ENCODE peak calls at places on chromosome 13, in four cellular contexts. G is MM.1S, V is mesenchymal stem cell, A is astrocyte. F is an unnamed sample.

GRCh38 chr13:107210216-107211010 is 642.5 kb upstream of the ARGLU1 start:
- DNase-seq in G (no peak), A (peak; percentile 14), V (peak; percentile 75), F (peak; percentile 54)

GRCh38 chr13:75411924-75412537 is 69.9 kb downstream of the TBC1D4 start:
- DNase-seq in G (no peak), A (no peak), V (no peak), F (no peak)

GRCh38 chr13:66405908-66406802 is 824.0 kb downstream of the PCDH9 start:
- DNase-seq in A (peak; percentile 93), V (peak; percentile 62), G (no peak), F (peak; percentile 59)

GRCh38 chr13:96650301-96650886 is 343.9 kb downstream of the OXGR1 start:
- DNase-seq in G (peak; percentile 25), V (peak; percentile 83), A (peak; percentile 86), F (peak; percentile 70)

GRCh38 chr13:31105020-31105800 is 56.5 kb downstream of the HSPH1 start:
- DNase-seq in G (no peak), V (no peak), A (peak; percentile 16), F (no peak)

GRCh38 chr13:47215741-47216140 is 318.9 kb upstream of the HTR2A start:
- DNase-seq in A (peak; percentile 94), V (peak; percentile 74), G (no peak), F (peak; percentile 53)

GRCh38 chr13:101289764-101290163 is 126.5 kb downstream of the NALCN start:
- DNase-seq in A (peak; percentile 64), G (no peak), V (peak; percentile 63), F (peak; percentile 48)

GRCh38 chr13:40394304-40394983 is 272.0 kb downstream of the FOXO1 start:
- DNase-seq in V (no peak), A (no peak), G (no peak), F (no peak)

GRCh38 chr13:80962855-80963254 is 621.9 kb upstream of the SPRY2 start:
- DNase-seq in G (no peak), V (no peak), A (no peak), F (peak; percentile 14)

GRCh38 chr13:40452741-40453665 is 213.4 kb downstream of the FOXO1 start:
- DNase-seq in G (no peak), A (peak; percentile 65), V (no peak), F (no peak)

GRCh38 chr13:89150362-89150761 is 1479.2 kb downstream of the SLITRK5 start:
- DNase-seq in A (peak; percentile 14), G (no peak), V (peak; percentile 58), F (no peak)

GRCh38 chr13:44755872-44756271 is 179.7 kb upstream of the TSC22D1 start:
- DNase-seq in V (peak; percentile 28), A (peak; percentile 86), G (no peak), F (peak; percentile 40)

GRCh38 chr13:106262886-106263285 is 272.6 kb downstream of the EFNB2 start:
- DNase-seq in A (peak; percentile 63), G (no peak), V (no peak), F (no peak)

GRCh38 chr13:111005808-111006494 is 91.1 kb upstream of the ANKRD10 start:
- DNase-seq in V (no peak), G (no peak), A (peak; percentile 15), F (peak; percentile 5)

GRCh38 chr13:28716511-28716910 is 2.3 kb downstream of the SLC46A3 start:
- DNase-seq in A (peak; percentile 36), V (peak; percentile 88), G (no peak), F (peak; percentile 33)

GRCh38 chr13:29379281-29379680 is 216.2 kb downstream of the SLC7A1 start:
- DNase-seq in A (no peak), G (no peak), V (no peak), F (no peak)

GRCh38 chr13:32037471-32037870 is 5.9 kb downstream of the FRY start:
- DNase-seq in A (no peak), V (no peak), G (no peak), F (no peak)

GRCh38 chr13:106118050-106118449 is 417.4 kb downstream of the EFNB2 start:
- DNase-seq in A (peak; percentile 49), G (no peak), V (no peak), F (peak; percentile 47)

GRCh38 chr13:106373304-106373988 is 162.0 kb downstream of the EFNB2 start:
- DNase-seq in G (no peak), A (no peak), V (peak; percentile 47), F (peak; percentile 43)

GRCh38 chr13:87999141-87999765 is 328.1 kb downstream of the SLITRK5 start:
- DNase-seq in V (peak; percentile 53), G (no peak), A (peak; percentile 77), F (no peak)

GRCh38 chr13:67147257-67148218 is 82.6 kb downstream of the PCDH9 start:
- DNase-seq in A (peak; percentile 80), G (no peak), V (peak; percentile 65), F (peak; percentile 65)

GRCh38 chr13:49540552-49540951 is 44.8 kb downstream of the PHF11 start:
- DNase-seq in V (peak; percentile 73), A (peak; percentile 76), G (peak; percentile 65), F (peak; percentile 52)

GRCh38 chr13:23986619-23987018 is 89.3 kb upstream of the C1QTNF9B start:
- DNase-seq in A (peak; percentile 99), V (peak; percentile 83), G (no peak), F (peak; percentile 92)

GRCh38 chr13:53150568-53150967 is 122.0 kb downstream of the OLFM4 start:
- DNase-seq in A (no peak), G (no peak), V (no peak), F (no peak)

GRCh38 chr13:29978211-29978610 is 127.8 kb upstream of the UBL3 start:
- DNase-seq in G (no peak), A (no peak), V (peak; percentile 21), F (no peak)

GRCh38 chr13:106887686-106888085 is 319.7 kb upstream of the ARGLU1 start:
- DNase-seq in V (no peak), G (no peak), A (peak; percentile 9), F (no peak)

GRCh38 chr13:90686438-90686837 is 661.0 kb upstream of the MIR17HG start:
- DNase-seq in G (no peak), A (peak; percentile 90), V (peak; percentile 44), F (peak; percentile 62)

GRCh38 chr13:109160887-109161669 is 531.7 kb downstream of the MYO16 start:
- DNase-seq in G (no peak), A (no peak), V (peak; percentile 40), F (peak; percentile 25)

GRCh38 chr13:113437408-113438010 is 15.8 kb downstream of the ADPRHL1 start:
- DNase-seq in V (peak; percentile 7), A (no peak), G (no peak), F (no peak)

DNA sequence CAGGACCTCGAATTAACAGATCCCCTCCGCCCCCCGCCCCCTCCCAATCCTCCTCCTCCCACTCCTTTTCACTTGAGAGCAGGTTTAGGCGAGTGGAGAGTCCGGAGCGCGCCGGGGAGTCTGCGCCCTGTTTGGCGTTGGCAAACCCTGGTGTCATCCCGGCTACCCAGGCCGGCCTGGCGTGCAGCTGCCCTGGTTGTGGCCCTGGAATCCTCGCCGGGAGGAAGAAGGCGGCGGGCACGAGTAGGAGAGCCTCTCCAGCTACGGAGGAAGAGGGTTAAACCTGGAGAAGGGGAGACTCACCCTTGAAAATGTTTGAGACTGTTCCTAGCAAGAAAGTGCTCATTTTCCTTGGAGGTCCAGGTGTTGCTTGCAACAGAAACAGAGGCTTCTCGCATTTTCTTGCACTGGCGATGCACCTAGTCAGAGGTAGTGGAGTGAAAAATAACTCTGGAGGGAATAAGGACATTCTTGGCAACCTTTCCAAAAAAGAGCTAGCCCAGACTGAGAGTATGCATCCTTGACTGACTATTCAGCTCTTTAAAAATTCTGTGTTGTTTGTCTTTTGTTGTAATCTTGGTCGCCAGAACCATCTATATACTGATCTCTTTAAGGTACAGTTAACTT is 1.3 kb upstream of the SOX21 start:
- DNase-seq in A (no peak), G (no peak), V (no peak), F (no peak)
- H3K4me1 ChIP-seq in A (peaks cover 9% of the 10 kb centered on the region), G (no peaks in the 10 kb centered on the region), V (peaks cover 31% of the 10 kb centered on the region), F (no peaks in the 10 kb centered on the region)

GRCh38 chr13:45850020-45850613 is 1.4 kb downstream of the SIAH3 start:
- DNase-seq in V (no peak), G (no peak), A (no peak), F (no peak)
- H3K27me3 ChIP-seq in V (peaks cover 44% of the 10 kb centered on the region), G (no peaks in the 10 kb centered on the region), A (peaks cover 43% of the 10 kb centered on the region), F (peaks cover 93% of the 10 kb centered on the region)

DNA sequence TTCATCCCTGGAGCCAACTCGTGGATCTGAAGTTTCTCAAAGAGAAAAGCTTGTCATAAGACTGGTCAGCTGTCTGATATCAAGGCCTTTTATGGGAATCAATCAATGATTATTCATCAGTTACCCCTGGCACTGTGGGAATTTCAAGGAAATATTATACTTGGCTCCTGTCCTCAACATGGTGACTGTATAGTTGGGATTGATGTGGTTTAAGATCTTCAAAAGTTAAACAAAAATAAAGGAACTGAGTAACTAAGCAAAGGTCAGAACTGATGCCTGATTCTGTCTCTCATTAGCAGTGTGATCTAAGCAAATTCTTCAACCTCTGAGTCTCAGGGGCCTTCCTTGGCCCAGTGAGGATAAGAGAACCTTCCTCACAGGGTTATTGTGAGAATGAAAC is 22.2 kb upstream of the SERPINE3 start:
- DNase-seq in V (no peak), A (peak; percentile 71), G (no peak), F (peak; percentile 4)
- H3K4me3 ChIP-seq in V (no peak overlapping the region), A (no peak overlapping the region), G (no peak overlapping the region), F (no peak overlapping the region)

DNA sequence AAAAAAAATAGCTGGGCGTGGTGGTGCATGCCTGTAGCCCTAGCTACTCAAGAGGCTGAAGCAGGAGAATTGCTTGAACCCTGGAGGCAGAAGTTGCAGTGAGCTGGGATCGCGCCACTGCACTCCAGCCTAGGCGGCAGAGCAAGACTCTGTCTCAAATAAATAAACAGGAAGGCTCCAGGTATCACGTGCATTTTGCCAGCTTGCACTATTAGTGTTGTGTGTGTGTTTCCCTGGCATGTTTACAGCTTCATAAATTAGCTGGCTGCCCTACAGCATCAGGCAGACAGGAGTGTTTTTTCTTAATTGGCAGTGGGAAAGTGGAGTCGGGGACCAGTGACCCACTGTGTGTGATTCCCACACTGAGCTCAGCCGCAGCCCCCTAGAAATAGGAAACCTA is 32.6 kb downstream of the SHISA2 start:
- DNase-seq in G (no peak), V (no peak), A (no peak), F (no peak)
- H3K4me1 ChIP-seq in G (no peaks in the 10 kb centered on the region), V (peaks cover 32% of the 10 kb centered on the region), A (peaks cover 55% of the 10 kb centered on the region), F (peaks cover 59% of the 10 kb centered on the region)

GRCh38 chr13:112105244-112105681 is 38.3 kb downstream of the SOX1 start:
- DNase-seq in G (no peak), A (no peak), V (no peak), F (no peak)

GRCh38 chr13:112104873-112105234 is 37.9 kb downstream of the SOX1 start:
- DNase-seq in G (no peak), A (no peak), V (no peak), F (no peak)

GRCh38 chr13:112105884-112106283 is 38.9 kb downstream of the SOX1 start:
- DNase-seq in G (no peak), V (no peak), A (no peak), F (no peak)

GRCh38 chr13:112107289-112107688 is 40.3 kb downstream of the SOX1 start:
- DNase-seq in A (no peak), V (no peak), G (no peak), F (no peak)

DNA sequence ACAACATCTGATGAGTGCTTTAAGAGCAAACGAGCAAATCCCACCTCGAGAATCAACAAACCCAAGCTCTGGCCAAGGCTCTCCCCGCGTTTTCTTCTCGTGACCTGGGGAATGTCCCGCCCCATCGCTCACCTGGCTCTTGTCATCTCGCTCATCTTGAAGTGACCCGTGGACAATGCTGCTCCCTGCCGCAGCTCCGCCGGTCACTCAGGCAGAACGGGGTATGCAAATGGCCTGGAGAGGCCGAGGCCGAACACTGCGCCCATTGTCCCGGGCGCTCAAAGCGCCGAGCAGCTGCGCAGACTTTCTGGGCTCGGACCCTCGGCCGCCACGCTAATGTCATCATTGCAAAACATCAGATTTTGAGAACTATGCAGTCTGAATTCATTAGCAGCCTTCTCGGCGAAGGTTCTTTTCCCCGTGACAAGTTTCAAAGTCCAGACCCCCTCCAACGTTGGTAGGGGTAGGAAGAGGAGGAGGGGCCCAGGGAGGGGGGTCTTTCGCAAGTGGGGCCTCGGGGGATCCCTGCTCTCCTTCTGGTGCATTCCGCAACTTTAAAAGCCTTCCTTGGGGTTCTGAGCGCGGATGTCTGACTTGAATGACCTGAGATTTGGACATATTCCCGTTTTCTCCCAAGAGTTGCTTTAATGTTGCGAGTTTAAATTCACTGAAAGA is 39.7 kb downstream of the SOX1 start:
- DNase-seq in A (no peak), V (no peak), G (no peak), F (no peak)
- H3K27me3 ChIP-seq in A (peaks cover 30% of the 10 kb centered on the region), V (peaks cover 61% of the 10 kb centered on the region), G (no peaks in the 10 kb centered on the region), F (peaks cover 47% of the 10 kb centered on the region)